ENCODE peak calls at places on chromosomes 5 and 9, in four cellular contexts. I is fibroblast of pulmonary artery, F is SK-N-SH, X is fibroblast of lung. K is an unnamed sample.

GRCh38 chr5:115758356-115758755 is 58.1 kb downstream of the CDO1 start:
- DNase-seq in I (no peak), X (no peak), F (no peak), K (no peak)

GRCh38 chr9:137813651-137814415 is 63.7 kb upstream of the CACNA1B start:
- DNase-seq in I (no peak), F (no peak), X (no peak), K (no peak)

GRCh38 chr9:133914483-133915342 is 77.4 kb downstream of the VAV2 start:
- DNase-seq in X (no peak), I (no peak), F (no peak), K (no peak)

GRCh38 chr5:133780619-133781280 is 168.4 kb upstream of the FSTL4 start:
- DNase-seq in F (no peak), I (no peak), X (no peak), K (no peak)

GRCh38 chr9:3916420-3916819 is 383.4 kb downstream of the GLIS3 start:
- DNase-seq in F (no peak), X (no peak), I (no peak), K (no peak)

GRCh38 chr5:139038618-139039305 is 159.4 kb downstream of the SIL1 start:
- DNase-seq in F (no peak), I (no peak), X (no peak), K (no peak)

GRCh38 chr5:39760385-39761198 is 335.8 kb upstream of the DAB2 start:
- DNase-seq in I (peak; percentile 99), X (peak; percentile 97), F (no peak), K (peak; percentile 95)

GRCh38 chr5:67283988-67284457 is 87.4 kb upstream of the CD180 start:
- DNase-seq in X (no peak), F (no peak), I (no peak), K (no peak)

GRCh38 chr5:143449772-143450171 is 46.3 kb upstream of the NR3C1 start:
- DNase-seq in F (no peak), X (no peak), I (no peak), K (no peak)

GRCh38 chr5:147512640-147513334 is 2.9 kb upstream of the DPYSL3 start:
- DNase-seq in I (no peak), X (no peak), F (no peak), K (peak; percentile 46)

GRCh38 chr9:124593080-124594058 is 86.2 kb upstream of the NR5A1 start:
- DNase-seq in I (no peak), F (no peak), X (no peak), K (no peak)

GRCh38 chr9:136310273-136311030 is 6.6 kb upstream of the CCDC187 start:
- DNase-seq in F (no peak), X (no peak), I (no peak), K (no peak)

GRCh38 chr5:106730912-106731311 is 939.8 kb downstream of the EFNA5 start:
- DNase-seq in F (no peak), I (no peak), X (no peak), K (no peak)

GRCh38 chr9:107483666-107484065 is 5.9 kb downstream of the KLF4 start:
- DNase-seq in I (no peak), F (no peak), X (no peak), K (peak; percentile 54)

GRCh38 chr9:107485451-107486043 is 4.0 kb downstream of the KLF4 start:
- DNase-seq in X (peak; percentile 26), I (no peak), F (no peak), K (peak; percentile 49)

GRCh38 chr9:107481035-107481434 is 8.5 kb downstream of the KLF4 start:
- DNase-seq in X (peak; percentile 50), F (no peak), I (no peak), K (no peak)

GRCh38 chr9:107486674-107487520 is 2.7 kb downstream of the KLF4 start:
- DNase-seq in X (peak; percentile 27), F (no peak), I (no peak), K (no peak)

DNA sequence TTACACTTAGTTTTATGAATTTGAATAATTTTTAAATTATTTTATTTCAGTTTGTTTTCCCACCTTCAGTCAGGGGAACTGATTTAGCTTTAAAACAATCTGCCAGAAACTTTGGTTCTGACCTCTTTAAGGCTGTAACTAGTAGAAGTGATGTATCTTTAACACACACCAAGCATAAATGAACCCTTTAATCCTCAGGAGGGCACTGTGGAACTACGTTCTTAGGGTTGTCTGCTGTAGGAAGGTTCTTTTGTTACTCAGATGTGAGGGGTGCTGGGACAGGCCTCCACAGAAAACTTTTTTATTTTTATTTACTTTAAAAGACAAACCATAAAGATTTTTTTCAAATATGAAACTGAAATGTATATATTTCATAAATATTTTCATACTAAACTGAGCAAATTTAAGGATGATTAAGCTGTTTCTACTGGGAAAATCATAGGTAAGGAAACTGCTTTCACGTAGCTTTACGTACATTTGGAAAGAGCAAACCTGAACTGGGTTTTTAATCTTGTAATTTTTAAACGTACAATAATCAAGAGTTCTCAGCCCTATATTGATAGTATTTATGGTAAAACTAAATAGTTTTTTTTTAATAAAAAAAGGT is 5.3 kb downstream of the KLF4 start:
- DNase-seq in X (peak; percentile 93), F (peak; percentile 52), I (peak; percentile 93), K (peak; percentile 88)
- H3K4me3 ChIP-seq in X (no peak overlapping the region), F (no peak overlapping the region), I (no peak overlapping the region), K (peak overlapping the region; percentile 98)

DNA sequence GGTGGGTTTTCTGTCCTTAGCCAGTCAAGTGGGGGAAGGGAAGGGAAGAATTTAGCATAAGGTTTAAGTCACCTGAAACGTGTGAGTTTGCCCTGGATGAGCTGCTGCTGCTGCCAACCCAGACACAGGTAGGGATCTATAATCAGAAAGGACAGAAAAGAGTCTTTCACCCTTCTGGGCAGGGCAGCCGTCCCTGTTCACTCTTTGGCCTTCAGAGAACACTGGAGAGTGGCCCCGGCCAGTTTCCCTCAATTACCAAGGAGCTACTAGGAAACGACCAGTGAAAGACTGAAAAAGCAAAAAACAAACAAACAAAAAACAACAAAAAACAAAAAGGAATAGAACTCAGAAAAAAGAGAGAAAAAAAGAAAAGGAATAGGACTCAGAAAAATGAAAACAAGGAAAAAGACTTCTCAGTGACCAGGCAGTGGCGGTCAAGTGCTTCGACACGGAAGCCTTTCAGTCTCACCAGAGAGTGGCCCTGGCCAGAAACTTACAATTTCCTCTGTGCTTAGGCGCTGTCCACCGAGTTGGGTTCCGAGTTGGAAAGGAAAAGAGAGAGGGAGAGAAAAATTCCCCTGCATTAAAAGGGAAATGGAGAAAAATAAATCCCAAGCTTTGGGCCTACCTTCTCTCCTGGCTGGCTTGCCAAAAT is 2.5 kb upstream of the GM2A start:
- DNase-seq in I (no peak), F (no peak), X (no peak), K (no peak)
- TF ChIP-seq CTCF in I (no peak), F (no peak), X (no peak), K (no peak)

GRCh38 chr5:1875481-1875842 is 7.3 kb downstream of the IRX4 start:
- DNase-seq in I (no peak), F (no peak), X (no peak), K (no peak)
- H3K4me3 ChIP-seq in I (no peak overlapping the region), F (no peak overlapping the region), X (no peak overlapping the region), K (no peak overlapping the region)

GRCh38 chr9:37329576-37329975 is 92.9 kb upstream of the GRHPR start:
- DNase-seq in I (peak; percentile 64), X (peak; percentile 69), F (peak; percentile 9), K (peak; percentile 44)
- TF ChIP-seq CTCF in I (peak; percentile 49), X (peak; percentile 39), F (peak; percentile 61), K (peak; percentile 22)

GRCh38 chr9:83699615-83700014 is 8.1 kb downstream of the UBQLN1 start:
- DNase-seq in I (no peak), F (no peak), X (no peak), K (no peak)
- H3K4me3 ChIP-seq in I (no peak overlapping the region), F (no peak overlapping the region), X (no peak overlapping the region), K (no peak overlapping the region)

GRCh38 chr5:158911693-158912363 is 187.9 kb downstream of the EBF1 start:
- DNase-seq in X (no peak), I (no peak), F (no peak), K (no peak)
- TF ChIP-seq CTCF in X (no peak), I (no peak), F (no peak), K (no peak)

GRCh38 chr5:95810305-95811125 is 12.0 kb downstream of the GLRX start:
- DNase-seq in I (no peak), F (no peak), X (no peak), K (no peak)

GRCh38 chr5:95808686-95809413 is 13.7 kb downstream of the GLRX start:
- DNase-seq in X (peak; percentile 68), F (no peak), I (peak; percentile 84), K (peak; percentile 76)

GRCh38 chr5:95809414-95809960 is 13.0 kb downstream of the GLRX start:
- DNase-seq in F (no peak), I (peak; percentile 72), X (peak; percentile 70), K (peak; percentile 70)

GRCh38 chr5:95806687-95807086 is 15.8 kb downstream of the GLRX start:
- DNase-seq in I (no peak), X (no peak), F (no peak), K (no peak)

GRCh38 chr5:95808013-95808685 is 14.4 kb downstream of the GLRX start:
- DNase-seq in X (no peak), F (no peak), I (no peak), K (no peak)
- H3K4me3 ChIP-seq in X (no peak overlapping the region), F (no peak overlapping the region), I (no peak overlapping the region), K (no peak overlapping the region)

GRCh38 chr9:121742923-121743322 is 91.5 kb downstream of the DAB2IP start:
- DNase-seq in F (no peak), I (no peak), X (no peak), K (no peak)

GRCh38 chr9:121744002-121744686 is 92.7 kb downstream of the DAB2IP start:
- DNase-seq in X (peak; percentile 49), F (peak; percentile 68), I (peak; percentile 39), K (no peak)

GRCh38 chr9:121744687-121745395 is 93.4 kb downstream of the DAB2IP start:
- DNase-seq in X (no peak), I (no peak), F (no peak), K (peak; percentile 45)

GRCh38 chr9:121745396-121745695 is 93.9 kb downstream of the DAB2IP start:
- DNase-seq in F (no peak), X (no peak), I (no peak), K (no peak)

GRCh38 chr9:121743441-121744001 is 92.1 kb downstream of the DAB2IP start:
- DNase-seq in I (peak; percentile 84), X (peak; percentile 90), F (peak; percentile 94), K (peak; percentile 90)
- TF ChIP-seq CTCF in I (no peak), X (no peak), F (peak; percentile 9), K (no peak)